ENCODE peak calls at places on chromosomes 11 and 22, in four cellular contexts. V, Y, K and A are unnamed samples.

GRCh38 chr22:33481550-33481949 is 423.4 kb upstream of the SYN3 start:
- DNase-seq in Y (no peak), V (no peak), K (no peak), A (no peak)

GRCh38 chr11:108967571-108967970 is 302.7 kb downstream of the DDX10 start:
- DNase-seq in K (no peak), V (no peak), Y (no peak), A (peak; percentile 49)

GRCh38 chr11:2534957-2535672 is 90.3 kb downstream of the KCNQ1 start:
- DNase-seq in Y (no peak), K (no peak), V (no peak), A (no peak)

GRCh38 chr22:49432211-49432905 is 395.3 kb downstream of the BRD1 start:
- DNase-seq in Y (no peak), V (no peak), K (no peak), A (no peak)

GRCh38 chr22:48396091-48396784 is 1431.4 kb downstream of the BRD1 start:
- DNase-seq in K (no peak), V (no peak), Y (no peak), A (no peak)

GRCh38 chr11:100964400-100964799 is 165.2 kb downstream of the PGR start:
- DNase-seq in K (no peak), Y (peak; percentile 79), V (no peak), A (no peak)

GRCh38 chr22:43534916-43535315 is 123.1 kb downstream of the MPPED1 start:
- DNase-seq in V (no peak), Y (no peak), K (no peak), A (no peak)

GRCh38 chr22:40819741-40820140 is 595 bp upstream of the SLC25A17 start:
- DNase-seq in K (no peak), V (no peak), Y (peak; percentile 42), A (peak; percentile 64)

GRCh38 chr11:122804796-122805195 is 33.5 kb upstream of the CRTAM start:
- DNase-seq in K (no peak), Y (no peak), V (no peak), A (no peak)

GRCh38 chr11:39965701-39966100 is 1493.8 kb downstream of the LRRC4C start:
- DNase-seq in V (no peak), Y (no peak), K (no peak), A (no peak)

GRCh38 chr11:88332851-88333250 is 4.7 kb downstream of the CTSC start:
- DNase-seq in Y (no peak), K (no peak), V (no peak), A (no peak)

GRCh38 chr11:44833869-44834452 is 107.2 kb downstream of the TSPAN18 start:
- DNase-seq in Y (no peak), V (peak; percentile 60), K (no peak), A (no peak)

GRCh38 chr11:59787816-59788215 is 22.8 kb downstream of the MRPL16 start:
- DNase-seq in Y (peak; percentile 73), V (no peak), K (no peak), A (peak; percentile 70)

GRCh38 chr11:115128226-115128625 is 376.0 kb downstream of the CADM1 start:
- DNase-seq in K (no peak), V (no peak), Y (no peak), A (no peak)

GRCh38 chr11:8168485-8169257 is at the start of gene RIC3:
- DNase-seq in V (peak; percentile 18), Y (no peak), K (peak; percentile 71), A (no peak)

GRCh38 chr11:68816917-68817419 is 24.7 kb downstream of the CPT1A start:
- DNase-seq in K (no peak), Y (no peak), V (no peak), A (no peak)

GRCh38 chr22:27718186-27719032 is 83.1 kb downstream of the MN1 start:
- DNase-seq in V (no peak), K (peak; percentile 42), Y (peak; percentile 98), A (peak; percentile 99)

GRCh38 chr11:19374189-19374588 is 133.4 kb upstream of the E2F8 start:
- DNase-seq in V (no peak), Y (peak; percentile 96), K (no peak), A (peak; percentile 92)

GRCh38 chr11:34351687-34352469 is 5.9 kb downstream of the ABTB2 start:
- DNase-seq in V (no peak), K (no peak), Y (no peak), A (no peak)

GRCh38 chr22:26564181-26564580 is 25.8 kb downstream of the TPST2 start:
- DNase-seq in Y (no peak), V (no peak), K (no peak), A (no peak)

GRCh38 chr22:39493759-39494158 is 8.3 kb upstream of the MIEF1 start:
- DNase-seq in V (no peak), Y (peak; percentile 92), K (no peak), A (peak; percentile 85)

GRCh38 chr22:36166086-36166485 is 5.5 kb upstream of the APOL3 start:
- DNase-seq in Y (no peak), K (no peak), V (no peak), A (no peak)

GRCh38 chr22:36166518-36167220 is 6.1 kb upstream of the APOL3 start:
- DNase-seq in Y (no peak), V (no peak), K (no peak), A (no peak)

GRCh38 chr22:36163497-36163896 is 2.9 kb upstream of the APOL3 start:
- DNase-seq in V (no peak), K (no peak), Y (no peak), A (no peak)

GRCh38 chr22:36165161-36165560 is 4.6 kb upstream of the APOL3 start:
- DNase-seq in K (no peak), V (no peak), Y (no peak), A (no peak)

DNA sequence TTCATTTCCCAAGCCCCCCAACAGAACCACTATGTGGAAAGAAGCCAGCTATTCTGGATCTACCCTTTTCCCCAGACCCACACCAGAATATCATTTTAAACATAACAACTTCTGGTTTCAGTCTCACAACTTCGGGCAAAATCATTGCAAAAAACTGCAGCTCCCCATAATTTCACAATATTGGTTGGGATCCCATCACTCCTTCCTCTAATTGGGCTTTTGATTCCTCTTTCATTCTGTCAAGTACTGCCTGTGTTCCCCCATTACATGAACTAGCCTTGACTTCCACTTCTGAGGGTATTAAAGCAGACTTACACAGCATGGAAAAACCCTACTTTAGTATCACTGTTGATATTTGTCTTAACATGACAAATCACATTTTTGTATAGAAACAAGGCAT is 4.1 kb upstream of the APOL3 start:
- DNase-seq in K (no peak), V (no peak), Y (no peak), A (no peak)
- H2BK15ac ChIP-seq in K (no peak overlapping the region), V (no peak overlapping the region), Y (no peak overlapping the region), A (no peak overlapping the region)

GRCh38 chr11:119345685-119346084 is 820 bp downstream of the MFRP start:
- DNase-seq in K (no peak), Y (no peak), V (no peak), A (no peak)

GRCh38 chr11:119342362-119343130 is 1.9 kb upstream of the C1QTNF5 start:
- DNase-seq in K (peak; percentile 24), V (no peak), Y (no peak), A (no peak)

GRCh38 chr11:119343726-119344125 is 2.8 kb downstream of the MFRP start:
- DNase-seq in K (no peak), Y (no peak), V (no peak), A (no peak)

GRCh38 chr11:119346605-119347004 is at the start of gene MFRP:
- DNase-seq in K (no peak), Y (no peak), V (no peak), A (no peak)

GRCh38 chr11:119344291-119345010 is 2.1 kb downstream of the MFRP start:
- DNase-seq in V (no peak), K (no peak), Y (no peak), A (no peak)
- H2BK15ac ChIP-seq in V (peak overlapping the region; percentile 65), K (no peak overlapping the region), Y (no peak overlapping the region), A (no peak overlapping the region)

GRCh38 chr11:106939157-106939556 is 79.1 kb downstream of the GUCY1A2 start:
- DNase-seq in V (no peak), Y (no peak), K (no peak), A (no peak)
- H2BK15ac ChIP-seq in V (no peak overlapping the region), Y (no peak overlapping the region), K (no peak overlapping the region), A (no peak overlapping the region)

DNA sequence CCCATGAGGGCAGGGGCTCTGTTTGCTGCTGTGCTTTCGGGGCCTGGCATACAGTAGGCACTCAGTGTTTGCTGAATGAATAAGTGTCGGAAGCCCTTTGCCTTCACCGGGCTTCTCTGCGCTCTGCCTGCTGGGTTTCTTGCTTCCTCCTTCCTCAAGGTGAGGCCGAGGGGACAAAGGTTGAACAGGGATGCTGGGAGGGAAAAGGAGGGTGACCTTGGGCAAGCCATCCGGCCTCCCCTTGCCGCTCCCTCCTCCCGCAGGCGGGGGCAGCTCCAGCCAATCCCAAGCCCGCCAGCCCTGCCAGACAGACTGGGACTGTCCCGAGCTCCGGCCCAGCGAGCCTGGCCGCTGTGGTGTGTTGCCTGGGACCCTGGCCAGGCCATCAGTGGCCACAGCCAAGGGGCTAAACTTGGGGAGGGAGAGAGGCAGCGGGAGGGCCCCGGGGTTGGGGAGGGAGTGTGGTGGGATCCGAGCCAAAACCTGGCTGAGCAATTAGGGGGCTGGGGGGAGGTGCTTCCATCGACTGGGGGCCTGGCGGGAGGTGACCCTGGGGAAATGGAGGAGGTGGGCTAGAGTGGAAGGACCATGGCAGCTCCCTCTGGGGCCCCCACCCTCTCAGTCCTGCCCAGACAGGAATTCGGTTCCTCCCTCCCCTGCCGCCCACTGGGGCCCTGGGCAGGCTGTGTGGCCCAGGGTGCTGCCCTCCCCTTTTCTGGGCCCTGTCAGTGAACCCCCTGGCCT is 3.3 kb upstream of the RCOR2 start:
- DNase-seq in Y (no peak), V (no peak), K (peak; percentile 93), A (no peak)
- H2BK15ac ChIP-seq in Y (no peak overlapping the region), V (peak overlapping the region; percentile 100), K (no peak overlapping the region), A (peak overlapping the region; percentile 44)

DNA sequence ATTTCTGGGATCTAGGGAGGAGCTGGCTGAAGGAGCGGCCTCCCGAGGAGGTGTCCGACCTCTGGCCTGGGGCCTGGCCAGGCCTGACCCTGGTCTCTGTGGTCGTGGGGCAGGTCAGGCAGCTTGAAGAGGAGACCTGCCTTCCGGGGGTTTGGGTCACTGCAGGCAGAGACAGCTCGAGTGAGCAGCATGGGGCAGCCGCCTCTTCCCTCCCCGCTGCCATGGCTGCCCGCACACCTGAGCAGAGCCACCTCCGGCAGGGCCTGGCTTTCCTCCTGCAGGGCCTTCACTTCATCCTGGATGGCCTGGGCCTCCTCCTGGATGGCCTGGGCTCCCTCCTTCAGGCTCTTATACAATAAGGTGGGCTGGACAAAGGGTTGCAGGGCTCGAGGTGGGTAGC is 8.0 kb upstream of the NAALADL1 start:
- DNase-seq in V (no peak), K (no peak), Y (no peak), A (no peak)
- H2BK15ac ChIP-seq in V (peak overlapping the region; percentile 6), K (no peak overlapping the region), Y (no peak overlapping the region), A (no peak overlapping the region)

DNA sequence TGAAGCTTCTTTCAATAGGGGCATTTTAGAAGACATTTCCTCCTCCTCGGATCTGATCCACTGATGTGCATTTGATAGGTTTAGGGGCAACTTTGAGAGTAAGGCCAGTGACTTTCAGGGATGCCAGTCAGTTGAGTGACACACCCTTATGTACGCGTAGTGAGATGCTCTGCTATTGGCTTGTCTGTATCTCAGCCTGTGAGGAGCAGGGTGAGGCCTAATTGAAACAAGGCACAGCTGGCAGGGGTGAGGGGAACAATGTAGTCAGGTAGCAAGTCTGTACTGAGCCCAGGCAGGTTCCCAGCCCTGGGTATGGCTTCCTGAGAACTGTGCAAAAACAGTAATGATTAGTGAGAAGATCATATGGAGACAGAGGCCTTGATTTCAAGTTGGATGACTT is 61.5 kb downstream of the STIM1 start:
- DNase-seq in V (no peak), Y (no peak), K (no peak), A (no peak)
- H2BK15ac ChIP-seq in V (no peak overlapping the region), Y (no peak overlapping the region), K (no peak overlapping the region), A (no peak overlapping the region)

GRCh38 chr11:134765565-134765964 is 353.5 kb upstream of the B3GAT1 start:
- DNase-seq in Y (no peak), V (no peak), K (no peak), A (no peak)
- H2BK15ac ChIP-seq in Y (no peak overlapping the region), V (no peak overlapping the region), K (no peak overlapping the region), A (no peak overlapping the region)

GRCh38 chr11:35617687-35618496 is at the start of gene FJX1:
- DNase-seq in Y (peak; percentile 95), V (peak; percentile 85), K (peak; percentile 84), A (peak; percentile 95)
- H2BK15ac ChIP-seq in Y (peak within 1 kb of the TSS; percentile 80), V (no peak within 1 kb of the TSS), K (no peak within 1 kb of the TSS), A (peak within 1 kb of the TSS; percentile 96)